ENCODE peak calls at places on chromosome 2, in six cellular contexts. N, F, X, G, B and E are unnamed samples.

GRCh38 chr2:84526562-84526961 is 10.3 kb downstream of the DNAH6 start:
- DNase-seq in N (no peak), F (no peak), X (no peak), G (no peak), B (no peak), E (no peak)

GRCh38 chr2:9260411-9261037 is 53.9 kb downstream of the ASAP2 start:
- DNase-seq in N (no peak), F (no peak), X (no peak), G (no peak), B (no peak), E (no peak)

GRCh38 chr2:11017921-11018320 is 106.2 kb downstream of the KCNF1 start:
- DNase-seq in N (no peak), F (no peak), X (no peak), G (no peak), B (no peak), E (no peak)

GRCh38 chr2:101089419-101089818 is 61.8 kb downstream of the TBC1D8 start:
- DNase-seq in N (no peak), F (peak; percentile 72), X (no peak), G (no peak), B (peak; percentile 56), E (no peak)

GRCh38 chr2:102082591-102083586 is 59.7 kb upstream of the IL1R1 start:
- DNase-seq in N (peak; percentile 41), F (peak; percentile 40), X (peak; percentile 85), G (no peak), B (no peak), E (no peak)

GRCh38 chr2:24456610-24457556 is 34.2 kb upstream of the NCOA1 start:
- DNase-seq in N (no peak), F (no peak), X (no peak), G (peak; percentile 85), B (no peak), E (no peak)

GRCh38 chr2:106183093-106183837 is 10.8 kb downstream of the UXS1 start:
- DNase-seq in N (no peak), F (no peak), X (no peak), G (no peak), B (no peak), E (no peak)

GRCh38 chr2:172858473-172858745 is 122.8 kb downstream of the RAPGEF4 start:
- DNase-seq in N (no peak), F (no peak), X (no peak), G (peak; percentile 20), B (no peak), E (no peak)

GRCh38 chr2:157487271-157487610 is 43.4 kb upstream of the CYTIP start:
- DNase-seq in N (no peak), F (no peak), X (no peak), G (no peak), B (no peak), E (no peak)

GRCh38 chr2:203861197-203861596 is 6.4 kb upstream of the CTLA4 start:
- DNase-seq in N (no peak), F (no peak), X (no peak), G (no peak), B (no peak), E (peak; percentile 94)